ENCODE peak calls at places on chromosomes 6 and 20, in ten cellular contexts. C is T-cell; A is naive thymus-derived CD4-positive, alpha-beta T cell; I is AG09319; R is activated naive CD8-positive, alpha-beta T cell treated with anti-CD3 and anti-CD28 coated beads, Interleukin-2, amount 10 ng/mL, durations not matched to agents 7 days and 5 days; L is stomach; O is breast epithelium; X is amniotic stem cell; G is mesendoderm; T is suprapubic skin. Y is an unnamed sample.

GRCh38 chr6:43634702-43635303 is 837 bp upstream of the MAD2L1BP start:
- DNase-seq in A (no peak), C (no peak), X (no peak), O (no peak), G (no peak), R (no peak), T (no peak), L (no peak), I (no peak), Y (no peak)

GRCh38 chr6:106273087-106273486 is 52.5 kb downstream of the ATG5 start:
- DNase-seq in O (no peak), A (no peak), L (no peak), X (no peak), R (no peak), C (no peak), G (no peak), T (no peak), I (no peak), Y (no peak)

GRCh38 chr6:170106906-170107525 is 183.9 kb downstream of the DLL1 start:
- DNase-seq in O (peak; percentile 25), R (no peak), L (peak; percentile 16), G (no peak), A (no peak), X (no peak), I (no peak), C (no peak), T (peak; percentile 65), Y (peak; percentile 28)

GRCh38 chr6:135703621-135704020 is 147.9 kb upstream of the PDE7B start:
- DNase-seq in G (no peak), O (no peak), T (no peak), L (no peak), A (no peak), X (no peak), I (no peak), R (no peak), C (no peak), Y (no peak)

GRCh38 chr6:130365166-130366010 is 429 bp upstream of the TMEM200A start:
- DNase-seq in L (peak; percentile 62), X (peak; percentile 62), R (peak; percentile 70), G (peak; percentile 84), C (peak; percentile 7), A (peak; percentile 17), O (peak; percentile 60), I (peak; percentile 30), T (peak; percentile 81), Y (peak; percentile 43)

GRCh38 chr6:42441059-42441471 is 10.7 kb downstream of the TRERF1 start:
- DNase-seq in R (no peak), C (no peak), G (no peak), I (no peak), O (no peak), T (no peak), X (no peak), L (no peak), A (no peak), Y (peak; percentile 3)

GRCh38 chr6:21099338-21100314 is 493.9 kb upstream of the SOX4 start:
- DNase-seq in A (no peak), L (no peak), G (peak; percentile 49), R (no peak), I (no peak), C (no peak), T (no peak), O (no peak), X (no peak), Y (no peak)

GRCh38 chr20:916125-916799 is at the start of gene ANGPT4:
- DNase-seq in I (no peak), A (no peak), C (no peak), T (no peak), O (no peak), G (peak; percentile 45), X (no peak), L (no peak), R (no peak), Y (no peak)

GRCh38 chr20:64111841-64112641 is 4.7 kb upstream of the NPBWR2 start:
- DNase-seq in L (peak; percentile 10), C (no peak), O (peak; percentile 47), T (peak; percentile 73), I (no peak), R (no peak), A (no peak), G (no peak), X (no peak), Y (peak; percentile 41)

GRCh38 chr6:162999575-163000285 is 272.0 kb downstream of the PACRG start:
- DNase-seq in O (no peak), G (no peak), A (no peak), I (no peak), C (no peak), R (no peak), T (no peak), L (no peak), X (no peak), Y (no peak)

GRCh38 chr6:19838442-19839236 is 1.5 kb downstream of the ID4 start:
- DNase-seq in L (peak; percentile 74), T (peak; percentile 79), O (peak; percentile 59), A (no peak), I (no peak), R (peak; percentile 31), X (no peak), C (no peak), G (peak; percentile 90), Y (no peak)

GRCh38 chr6:160400426-160400825 is 52.2 kb downstream of the SLC22A3 start:
- DNase-seq in C (no peak), R (no peak), T (no peak), X (no peak), G (no peak), I (no peak), O (no peak), A (no peak), L (no peak), Y (no peak)

GRCh38 chr6:3162565-3163247 is 5.4 kb upstream of the TUBB2A start:
- DNase-seq in I (no peak), R (peak; percentile 74), G (peak; percentile 92), L (peak; percentile 76), C (peak; percentile 40), A (peak; percentile 52), O (peak; percentile 77), T (no peak), X (no peak), Y (peak; percentile 84)

GRCh38 chr20:46056970-46057855 is 28.2 kb downstream of the SLC12A5 start:
- DNase-seq in I (no peak), C (no peak), O (no peak), R (peak; percentile 58), T (no peak), X (no peak), A (no peak), G (peak; percentile 69), L (no peak), Y (peak; percentile 42)

Y was measured in left lobe of liver.